ENCODE peak calls at places on chromosome 21, in five cellular contexts. One of them, this sample, is unnamed. For H3K4me1, the result is how much of the 10 kb centered on the place peaks cover.

GRCh38 chr21:29237110-29238051 is 61.3 kb upstream of the BACH1 start:
- DNase-seq in Panc1: no peak
- DNase-seq in fibroblast of lung: no peak
- DNase-seq in Peyer's patch: no peak
- DNase-seq in astrocyte: peak
- DNase-seq in this sample: no peak

GRCh38 chr21:14448784-14449183 is 65.8 kb upstream of the HSPA13 start:
- DNase-seq in Panc1: no peak
- DNase-seq in fibroblast of lung: no peak
- DNase-seq in Peyer's patch: no peak
- DNase-seq in astrocyte: no peak
- DNase-seq in this sample: no peak

GRCh38 chr21:46097826-46098286 is at the start of gene COL6A2:
- DNase-seq in Panc1: no peak
- DNase-seq in fibroblast of lung: peak
- DNase-seq in Peyer's patch: peak
- DNase-seq in astrocyte: no peak
- DNase-seq in this sample: no peak

GRCh38 chr21:37700641-37701202 is 215.5 kb downstream of the KCNJ6 start:
- DNase-seq in Panc1: peak
- DNase-seq in fibroblast of lung: peak
- DNase-seq in Peyer's patch: no peak
- DNase-seq in astrocyte: peak
- DNase-seq in this sample: peak

GRCh38 chr21:36722370-36723368 is 23.8 kb downstream of the SIM2 start:
- DNase-seq in Panc1: no peak
- DNase-seq in fibroblast of lung: no peak
- DNase-seq in Peyer's patch: no peak
- DNase-seq in astrocyte: no peak
- DNase-seq in this sample: no peak

GRCh38 chr21:31731802-31732537 is at the start of gene SCAF4:
- DNase-seq in Panc1: no peak
- DNase-seq in fibroblast of lung: peak
- DNase-seq in Peyer's patch: peak
- DNase-seq in astrocyte: peak
- DNase-seq in this sample: no peak

GRCh38 chr21:46139686-46140085 is 15.7 kb downstream of the FTCD start:
- DNase-seq in Panc1: no peak
- DNase-seq in fibroblast of lung: no peak
- DNase-seq in Peyer's patch: no peak
- DNase-seq in astrocyte: no peak
- DNase-seq in this sample: no peak

GRCh38 chr21:19197950-19198349 is 794.4 kb upstream of the TMPRSS15 start:
- DNase-seq in Panc1: no peak
- DNase-seq in fibroblast of lung: no peak
- DNase-seq in Peyer's patch: no peak
- DNase-seq in astrocyte: no peak
- DNase-seq in this sample: no peak

GRCh38 chr21:34545079-34545884 is 33.3 kb upstream of the KCNE1 start:
- DNase-seq in Panc1: no peak
- DNase-seq in fibroblast of lung: peak
- DNase-seq in Peyer's patch: no peak
- DNase-seq in astrocyte: peak
- DNase-seq in this sample: no peak

GRCh38 chr21:17818158-17819113 is 720 bp downstream of the C21orf91 start:
- DNase-seq in Panc1: no peak
- DNase-seq in fibroblast of lung: peak
- DNase-seq in Peyer's patch: peak
- DNase-seq in astrocyte: peak
- DNase-seq in this sample: no peak

GRCh38 chr21:24705201-24705600 is 902.1 kb downstream of the MRPL39 start:
- DNase-seq in Panc1: no peak
- DNase-seq in fibroblast of lung: peak
- DNase-seq in Peyer's patch: no peak
- DNase-seq in astrocyte: no peak
- DNase-seq in this sample: no peak

GRCh38 chr21:46168238-46168637 is 12.9 kb upstream of the FTCD start:
- DNase-seq in Panc1: no peak
- DNase-seq in fibroblast of lung: no peak
- DNase-seq in Peyer's patch: peak
- DNase-seq in astrocyte: no peak
- DNase-seq in this sample: no peak

GRCh38 chr21:46081862-46082637 is 15.9 kb upstream of the COL6A2 start:
- DNase-seq in Panc1: no peak
- DNase-seq in fibroblast of lung: no peak
- DNase-seq in Peyer's patch: no peak
- DNase-seq in astrocyte: no peak
- DNase-seq in this sample: no peak

GRCh38 chr21:36247316-36247715 is 72.7 kb upstream of the MORC3 start:
- DNase-seq in Panc1: no peak
- DNase-seq in fibroblast of lung: no peak
- DNase-seq in Peyer's patch: no peak
- DNase-seq in astrocyte: peak
- DNase-seq in this sample: no peak

GRCh38 chr21:42513151-42513984 is at the start of gene SLC37A1:
- DNase-seq in Panc1: no peak
- DNase-seq in fibroblast of lung: no peak
- DNase-seq in Peyer's patch: peak
- DNase-seq in astrocyte: no peak
- DNase-seq in this sample: no peak

GRCh38 chr21:42515708-42516502 is 2.3 kb downstream of the SLC37A1 start:
- DNase-seq in Panc1: no peak
- DNase-seq in fibroblast of lung: no peak
- DNase-seq in Peyer's patch: peak
- DNase-seq in astrocyte: no peak
- DNase-seq in this sample: no peak

GRCh38 chr21:42513985-42514882 is 582 bp downstream of the SLC37A1 start:
- DNase-seq in Panc1: no peak
- DNase-seq in fibroblast of lung: no peak
- DNase-seq in Peyer's patch: peak
- DNase-seq in astrocyte: no peak
- DNase-seq in this sample: no peak

GRCh38 chr21:42512346-42513034 is 1.2 kb upstream of the SLC37A1 start:
- DNase-seq in Panc1: no peak
- DNase-seq in fibroblast of lung: no peak
- DNase-seq in Peyer's patch: peak
- DNase-seq in astrocyte: no peak
- DNase-seq in this sample: no peak

GRCh38 chr21:42514883-42515228 is 1.2 kb downstream of the SLC37A1 start:
- DNase-seq in Panc1: no peak
- DNase-seq in fibroblast of lung: no peak
- DNase-seq in Peyer's patch: no peak
- DNase-seq in astrocyte: no peak
- DNase-seq in this sample: no peak
- H3K4me3 ChIP-seq in Panc1: peak
- H3K4me3 ChIP-seq in fibroblast of lung: peak
- H3K4me3 ChIP-seq in Peyer's patch: peak
- H3K4me3 ChIP-seq in astrocyte: peak
- H3K4me3 ChIP-seq in this sample: peak

GRCh38 chr21:41579692-41580091 is 71.7 kb upstream of the TMPRSS2 start:
- DNase-seq in Panc1: no peak
- DNase-seq in fibroblast of lung: no peak
- DNase-seq in Peyer's patch: no peak
- DNase-seq in astrocyte: no peak
- DNase-seq in this sample: no peak

GRCh38 chr21:41573902-41574690 is 66.1 kb upstream of the TMPRSS2 start:
- DNase-seq in Panc1: no peak
- DNase-seq in fibroblast of lung: no peak
- DNase-seq in Peyer's patch: no peak
- DNase-seq in astrocyte: no peak
- DNase-seq in this sample: no peak

GRCh38 chr21:41578083-41578482 is 70.1 kb upstream of the TMPRSS2 start:
- DNase-seq in Panc1: no peak
- DNase-seq in fibroblast of lung: no peak
- DNase-seq in Peyer's patch: no peak
- DNase-seq in astrocyte: no peak
- DNase-seq in this sample: no peak

GRCh38 chr21:41578708-41579107 is 70.8 kb upstream of the TMPRSS2 start:
- DNase-seq in Panc1: no peak
- DNase-seq in fibroblast of lung: no peak
- DNase-seq in Peyer's patch: no peak
- DNase-seq in astrocyte: no peak
- DNase-seq in this sample: no peak

DNA sequence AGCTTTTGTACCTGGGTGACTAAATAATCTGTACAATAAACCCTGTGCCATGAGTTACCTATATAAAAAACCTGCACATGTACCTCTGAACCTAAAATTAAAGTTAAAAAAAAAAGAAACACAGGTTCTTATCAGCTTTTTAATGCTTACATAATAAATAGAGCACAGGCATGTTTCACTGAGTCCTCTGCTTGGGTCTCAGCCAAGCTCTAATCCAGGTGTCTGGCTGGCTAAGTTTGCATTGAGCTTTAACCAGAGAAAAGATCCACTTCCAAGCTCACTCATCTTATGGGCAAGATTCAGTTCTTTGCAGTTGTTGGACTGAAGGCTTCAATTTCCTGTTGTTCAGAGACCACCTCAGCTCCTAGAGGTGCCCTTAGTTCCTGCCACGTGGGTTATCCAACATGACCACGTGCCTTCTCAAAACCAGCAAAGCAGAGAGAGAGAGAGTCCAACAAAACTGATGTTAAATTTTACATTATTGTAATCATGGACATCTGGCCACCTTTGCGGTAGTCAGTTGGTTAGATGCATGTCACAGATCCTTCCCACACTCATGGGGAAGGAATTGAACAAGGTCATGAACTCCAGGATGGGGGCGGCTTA is 68.2 kb upstream of the TMPRSS2 start:
- DNase-seq in Panc1: no peak
- DNase-seq in fibroblast of lung: no peak
- DNase-seq in Peyer's patch: no peak
- DNase-seq in astrocyte: no peak
- DNase-seq in this sample: no peak
- H3K4me1 ChIP-seq in Panc1: under half
- H3K4me1 ChIP-seq in fibroblast of lung: under half
- H3K4me1 ChIP-seq in Peyer's patch: under half
- H3K4me1 ChIP-seq in astrocyte: under half
- H3K4me1 ChIP-seq in this sample: under half

GRCh38 chr21:45078371-45078770 is 4.0 kb downstream of the ADARB1 start:
- DNase-seq in Panc1: no peak
- DNase-seq in fibroblast of lung: no peak
- DNase-seq in Peyer's patch: no peak
- DNase-seq in astrocyte: no peak
- DNase-seq in this sample: no peak
- H3K4me3 ChIP-seq in Panc1: no peak
- H3K4me3 ChIP-seq in fibroblast of lung: no peak
- H3K4me3 ChIP-seq in Peyer's patch: no peak
- H3K4me3 ChIP-seq in astrocyte: no peak
- H3K4me3 ChIP-seq in this sample: no peak

GRCh38 chr21:43816611-43817071 is 27.3 kb downstream of the RRP1 start:
- DNase-seq in Panc1: no peak
- DNase-seq in fibroblast of lung: no peak
- DNase-seq in Peyer's patch: no peak
- DNase-seq in astrocyte: no peak
- DNase-seq in this sample: no peak

GRCh38 chr21:43815991-43816390 is 26.6 kb downstream of the RRP1 start:
- DNase-seq in Panc1: no peak
- DNase-seq in fibroblast of lung: no peak
- DNase-seq in Peyer's patch: no peak
- DNase-seq in astrocyte: no peak
- DNase-seq in this sample: no peak

GRCh38 chr21:43815107-43815742 is 25.8 kb downstream of the RRP1 start:
- DNase-seq in Panc1: no peak
- DNase-seq in fibroblast of lung: no peak
- DNase-seq in Peyer's patch: no peak
- DNase-seq in astrocyte: no peak
- DNase-seq in this sample: no peak

GRCh38 chr21:43812957-43813730 is 23.8 kb downstream of the RRP1 start:
- DNase-seq in Panc1: no peak
- DNase-seq in fibroblast of lung: no peak
- DNase-seq in Peyer's patch: no peak
- DNase-seq in astrocyte: no peak
- DNase-seq in this sample: no peak

DNA sequence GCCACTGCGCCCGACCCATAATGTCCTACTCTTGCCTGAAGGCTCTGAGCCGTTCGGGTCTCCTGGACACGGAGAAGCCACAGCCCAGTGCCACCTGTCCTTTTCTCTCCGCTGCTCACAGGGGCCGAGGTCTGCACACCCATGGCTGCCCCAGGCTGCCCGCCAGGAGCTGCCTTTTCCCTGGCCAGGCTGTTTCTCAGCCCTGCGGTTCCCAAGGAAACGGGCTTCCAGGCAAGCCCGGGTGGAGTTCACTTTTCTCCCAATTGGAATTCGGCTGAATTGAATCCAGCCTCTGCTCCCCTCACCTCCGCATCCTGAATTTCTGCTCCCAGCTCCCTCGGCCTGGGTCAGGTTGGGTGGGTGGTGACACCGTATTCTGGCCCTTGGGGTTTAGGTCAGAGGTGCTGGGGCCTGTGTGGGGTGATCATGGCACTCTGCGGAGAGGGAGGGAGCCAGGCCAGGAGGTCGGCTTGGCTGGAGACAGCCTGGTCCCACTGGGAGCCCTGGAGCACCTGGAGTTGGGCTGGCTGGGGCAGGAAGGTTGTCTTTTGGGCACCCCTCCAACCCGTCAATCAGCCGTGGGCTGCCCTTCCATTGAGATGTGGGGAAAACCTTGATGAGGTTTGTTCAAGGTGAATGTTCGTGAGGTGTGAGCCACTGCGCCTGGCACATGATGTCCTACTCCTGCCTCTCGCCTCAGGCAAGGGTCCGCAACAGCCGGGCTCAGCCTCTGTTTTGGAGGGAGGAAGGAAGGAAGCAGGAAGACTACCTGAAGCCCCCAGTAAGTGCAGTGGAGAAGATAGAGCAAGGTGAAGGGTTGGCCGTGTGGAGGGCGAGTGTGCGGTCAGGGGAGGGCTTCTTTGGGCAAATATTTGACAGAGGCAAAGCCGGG is 25.1 kb downstream of the RRP1 start:
- DNase-seq in Panc1: no peak
- DNase-seq in fibroblast of lung: peak
- DNase-seq in Peyer's patch: no peak
- DNase-seq in astrocyte: no peak
- DNase-seq in this sample: no peak
- H3K4me1 ChIP-seq in Panc1: under half
- H3K4me1 ChIP-seq in fibroblast of lung: under half
- H3K4me1 ChIP-seq in Peyer's patch: under half
- H3K4me1 ChIP-seq in astrocyte: under half
- H3K4me1 ChIP-seq in this sample: under half

This sample was measured in iPS DF 6.9.